ENCODE peak calls at places on chromosomes 12 and 14, in nine cellular contexts. Z is heart right ventricle, C is A549, S is mesendoderm, F is A673, D is adrenal gland, Q is brain microvascular endothelial cell, H is dorsolateral prefrontal cortex, W is lower lobe of right lung. N is an unnamed sample.

GRCh38 chr14:39247256-39247655 is 13.5 kb downstream of the MIA2 start:
- DNase-seq in Q (peak), C (no peak), F (no peak), S (no peak), W (no peak), D (no peak), H (no peak), Z (no peak), N (no peak)

GRCh38 chr12:89181271-89181920 is 170.9 kb downstream of the DUSP6 start:
- DNase-seq in F (no peak), S (no peak), H (no peak), Z (no peak), W (no peak), D (no peak), C (peak), Q (peak), N (no peak)

GRCh38 chr14:69637503-69638030 is 26.2 kb downstream of the SUSD6 start:
- DNase-seq in Q (no peak), C (no peak), Z (peak), F (no peak), S (no peak), H (no peak), D (peak), W (no peak), N (no peak)

GRCh38 chr12:20868277-20868676 is 57.8 kb downstream of the SLCO1B3 start:
- DNase-seq in Q (no peak), H (no peak), S (no peak), D (no peak), C (no peak), F (no peak), Z (no peak), W (no peak), N (no peak)

GRCh38 chr14:71143391-71144290 is 236.4 kb downstream of the PCNX1 start:
- DNase-seq in F (peak), H (no peak), Z (no peak), D (peak), W (no peak), S (peak), Q (peak), C (no peak), N (no peak)

GRCh38 chr12:12461923-12462315 is 100.7 kb downstream of the DUSP16 start:
- DNase-seq in F (no peak), Q (no peak), H (no peak), W (no peak), Z (no peak), D (no peak), S (no peak), C (no peak), N (no peak)

GRCh38 chr12:49088932-49089330 is 5.7 kb downstream of the DHH start:
- DNase-seq in Z (no peak), C (no peak), W (no peak), D (no peak), H (no peak), Q (no peak), S (no peak), F (no peak), N (no peak)

GRCh38 chr12:96985515-96986362 is 78.7 kb downstream of the NEDD1 start:
- DNase-seq in W (peak), C (peak), H (no peak), Z (no peak), F (peak), S (peak), D (peak), Q (no peak), N (peak)

GRCh38 chr14:21974741-21975140 is 301.1 kb upstream of the OR4E1 start:
- DNase-seq in Z (no peak), C (no peak), S (no peak), D (no peak), W (no peak), F (no peak), H (no peak), Q (no peak), N (peak)

GRCh38 chr12:124304314-124304790 is 9.5 kb downstream of the RFLNA start:
- DNase-seq in Z (no peak), D (no peak), W (peak), Q (no peak), C (no peak), H (no peak), F (no peak), S (no peak), N (no peak)

GRCh38 chr12:79635676-79636075 is 55.1 kb downstream of the PAWR start:
- DNase-seq in S (no peak), H (no peak), Z (no peak), F (no peak), Q (no peak), D (no peak), W (no peak), C (no peak), N (no peak)

GRCh38 chr12:98951401-98951800 is 306.3 kb downstream of the APAF1 start:
- DNase-seq in Q (no peak), C (no peak), Z (no peak), F (no peak), H (no peak), D (no peak), W (no peak), S (no peak), N (no peak)

GRCh38 chr14:75499084-75499875 is 23.0 kb upstream of the BATF start:
- DNase-seq in D (no peak), F (no peak), C (no peak), W (no peak), Q (no peak), H (no peak), Z (no peak), S (no peak), N (no peak)

GRCh38 chr14:32419429-32419828 is 90.3 kb downstream of the AKAP6 start:
- DNase-seq in H (no peak), Z (no peak), S (no peak), F (no peak), D (no peak), Q (no peak), W (no peak), C (no peak), N (no peak)

GRCh38 chr14:59332727-59333126 is 132.5 kb downstream of the GPR135 start:
- DNase-seq in H (no peak), Z (peak), D (no peak), S (no peak), C (peak), W (no peak), Q (peak), F (no peak), N (no peak)

GRCh38 chr12:60535363-60535762 is 939.5 kb downstream of the SLC16A7 start:
- DNase-seq in S (no peak), F (no peak), H (no peak), Q (no peak), Z (no peak), W (no peak), D (no peak), C (no peak), N (no peak)
- H3K27ac ChIP-seq in S (no peak), F (no peak), H (no peak), Q (no peak), Z (no peak), W (no peak), D (no peak), C (no peak), N (no peak)

GRCh38 chr12:108175310-108175709 is 46.2 kb downstream of the WSCD2 start:
- DNase-seq in H (no peak), S (no peak), Q (no peak), D (no peak), C (no peak), W (no peak), F (peak), Z (no peak), N (no peak)
- H3K27ac ChIP-seq in H (no peak), S (no peak), Q (no peak), D (no peak), C (no peak), W (no peak), F (no peak), Z (no peak), N (no peak)

DNA sequence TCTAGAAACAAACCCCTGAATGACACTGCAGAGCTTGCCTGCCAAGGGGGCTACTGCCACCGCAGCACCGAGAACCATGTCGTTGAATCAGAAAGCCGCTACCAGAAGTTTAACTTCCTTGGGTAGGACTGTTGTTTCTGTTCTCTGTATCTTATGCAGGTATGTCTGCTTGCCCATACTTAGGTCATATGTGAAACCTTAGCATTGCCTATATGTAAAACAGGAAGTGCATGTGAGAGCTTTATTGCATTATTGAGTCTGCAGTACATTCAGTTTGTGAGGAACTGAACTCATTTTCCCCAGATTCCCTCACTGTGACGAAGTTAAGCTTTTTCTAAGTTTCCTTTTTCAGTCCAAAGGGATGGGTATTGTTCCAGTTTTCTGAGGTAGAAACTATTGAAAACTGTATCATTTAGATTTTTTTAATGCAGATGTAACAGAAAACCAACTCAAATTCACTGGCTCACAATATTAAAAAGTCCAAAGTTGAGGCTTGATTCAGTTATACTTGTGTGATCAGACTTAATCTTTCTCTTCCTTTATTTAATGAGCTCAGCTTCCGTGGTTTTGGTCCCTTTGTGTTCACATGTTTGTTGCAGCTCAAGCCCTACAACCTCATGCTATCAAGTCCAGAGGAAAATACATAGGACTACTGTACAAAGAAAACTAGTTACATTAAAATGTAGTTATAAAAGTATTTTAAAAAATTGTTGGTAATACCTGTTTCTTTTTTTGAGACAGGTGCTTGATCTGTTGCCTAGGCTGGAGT is 6.9 kb downstream of the FBXO34 start:
- DNase-seq in W (no peak), C (no peak), S (no peak), Q (no peak), H (no peak), D (no peak), Z (no peak), F (peak), N (no peak)
- H3K27ac ChIP-seq in W (no peak), C (no peak), S (peak), Q (no peak), H (no peak), D (no peak), Z (no peak), F (peak), N (peak)

GRCh38 chr12:41052441-41052840 is 135.7 kb upstream of the PDZRN4 start:
- DNase-seq in F (no peak), Z (no peak), W (no peak), C (no peak), H (no peak), S (no peak), Q (no peak), D (no peak), N (no peak)

GRCh38 chr12:41049033-41049432 is 139.1 kb upstream of the PDZRN4 start:
- DNase-seq in Q (no peak), W (no peak), S (no peak), Z (no peak), F (no peak), H (no peak), D (no peak), C (no peak), N (no peak)

GRCh38 chr12:41053046-41053445 is 135.1 kb upstream of the PDZRN4 start:
- DNase-seq in S (no peak), H (no peak), C (no peak), Q (no peak), F (no peak), W (no peak), D (no peak), Z (no peak), N (no peak)

GRCh38 chr12:41055875-41056577 is 132.1 kb upstream of the PDZRN4 start:
- DNase-seq in H (no peak), D (no peak), C (no peak), F (no peak), Z (no peak), Q (peak), W (no peak), S (peak), N (no peak)

DNA sequence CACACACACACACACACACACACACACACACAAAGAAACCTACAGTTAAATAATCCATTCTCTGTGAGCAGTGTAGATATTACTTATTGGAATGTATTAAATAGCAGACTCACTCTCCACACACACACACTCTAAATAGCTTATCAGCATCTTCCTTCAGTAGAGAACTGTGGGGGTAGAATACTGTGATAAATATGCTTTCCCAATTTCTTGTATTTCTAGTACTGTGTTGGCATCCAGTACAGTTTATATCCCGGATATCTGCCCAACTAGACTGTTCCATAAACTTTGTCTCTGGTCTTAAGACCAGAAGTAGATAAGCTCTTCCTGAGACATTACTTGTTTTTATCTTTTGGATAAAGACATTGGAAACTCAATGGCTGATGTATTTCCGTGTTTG is 136.2 kb upstream of the PDZRN4 start:
- DNase-seq in D (no peak), C (no peak), S (no peak), Z (no peak), F (no peak), H (no peak), Q (no peak), W (no peak), N (no peak)
- H3K27ac ChIP-seq in D (no peak), C (no peak), S (no peak), Z (no peak), F (no peak), H (no peak), Q (no peak), W (no peak), N (no peak)

DNA sequence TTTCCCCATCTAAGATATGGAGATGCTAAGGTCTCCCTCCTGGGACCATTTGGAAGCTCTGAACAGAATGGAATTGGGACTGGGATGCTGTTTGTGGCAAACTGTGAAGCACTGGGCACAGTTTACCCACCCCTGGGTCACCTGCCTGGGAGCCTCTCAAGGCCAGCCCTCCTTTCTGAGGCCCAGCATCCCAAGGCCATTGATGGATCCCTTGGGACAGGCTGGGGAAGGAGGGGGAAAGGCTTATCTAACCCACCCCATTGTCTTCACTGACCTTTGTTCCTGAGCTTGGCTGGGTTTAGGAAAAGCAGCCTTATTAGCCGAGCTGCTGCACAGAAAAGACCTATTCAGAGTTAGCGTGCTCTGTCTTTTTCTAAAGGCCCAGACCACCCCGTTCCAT is 5.2 kb downstream of the CCDC85C start:
- DNase-seq in F (no peak), C (no peak), Z (no peak), S (no peak), W (no peak), Q (no peak), H (no peak), D (no peak), N (no peak)
- H3K27ac ChIP-seq in F (no peak), C (peak), Z (peak), S (no peak), W (no peak), Q (no peak), H (peak), D (no peak), N (no peak)

N was measured in naive thymus-derived CD4-positive, alpha-beta T cell.